ENCODE peak calls at places on chromosomes 12 and 14, in seven cellular contexts. U is NCI-H1694 treated with DMSO at 0.1 percent for 48 hours; N is central memory CD4-positive, alpha-beta T cell; G is HCEC 1CT; X is GDM1; I is IMR-90; Q is astrocyte of the spinal cord. R is an unnamed sample.

GRCh38 chr12:94092516-94093241 is 55.7 kb upstream of the PLXNC1 start:
- DNase-seq in U (no peak), N (no peak), G (no peak), X (no peak), I (peak), Q (peak), R (peak)

GRCh38 chr12:105067511-105068031 is 16.7 kb downstream of the ALDH1L2 start:
- DNase-seq in U (no peak), N (no peak), G (no peak), X (no peak), I (peak), Q (peak), R (no peak)

GRCh38 chr12:3456809-3457208 is 34.2 kb upstream of the PRMT8 start:
- DNase-seq in U (no peak), N (no peak), G (no peak), X (no peak), I (no peak), Q (no peak), R (no peak)

GRCh38 chr12:2999265-2999841 is 40.2 kb downstream of the TEAD4 start:
- DNase-seq in U (no peak), N (no peak), G (no peak), X (no peak), I (no peak), Q (no peak), R (no peak)

GRCh38 chr12:95624544-95624943 is 73.3 kb upstream of the USP44 start:
- DNase-seq in U (no peak), N (no peak), G (no peak), X (no peak), I (peak), Q (peak), R (peak)

GRCh38 chr14:32567543-32568384 is 238.7 kb downstream of the AKAP6 start:
- DNase-seq in U (no peak), N (no peak), G (peak), X (no peak), I (peak), Q (peak), R (peak)

GRCh38 chr12:125203145-125203765 is 138.0 kb downstream of the AACS start:
- DNase-seq in U (peak), N (no peak), G (no peak), X (no peak), I (no peak), Q (no peak), R (no peak)

GRCh38 chr14:69539631-69540410 is 34.9 kb downstream of the CCDC177 start:
- DNase-seq in U (no peak), N (no peak), G (peak), X (no peak), I (peak), Q (peak), R (no peak)

GRCh38 chr14:20690848-20691640 is 2.5 kb downstream of the ANG start:
- DNase-seq in U (peak), N (peak), G (peak), X (peak), I (peak), Q (peak), R (peak)

GRCh38 chr12:123410041-123410412 is 26.1 kb downstream of the KMT5A start:
- DNase-seq in U (no peak), N (no peak), G (no peak), X (no peak), I (no peak), Q (no peak), R (no peak)

GRCh38 chr14:75286313-75286712 is 7.7 kb downstream of the FOS start:
- DNase-seq in U (no peak), N (no peak), G (no peak), X (no peak), I (no peak), Q (no peak), R (no peak)

GRCh38 chr12:108827941-108828340 is 29.4 kb downstream of the SSH1 start:
- DNase-seq in U (no peak), N (no peak), G (no peak), X (no peak), I (no peak), Q (no peak), R (no peak)

R was measured in astrocyte of the hippocampus.